ENCODE peak calls at places on chromosomes 16 and 17, in ten cellular contexts. B is germinal center; M is IMR-90; N is foreskin keratinocyte; Y is activated CD4-positive, alpha-beta T cell treated with anti-CD3 and anti-CD28 coated beads, Interleukin-2, amount 50 U/mL, for 1 hour; W is EL; K is fibroblast of the conjunctiva; G is NCI-H460; I is cardiac fibroblast; E is CD8-positive, alpha-beta memory T cell. S is an unnamed sample.

GRCh38 chr16:86325360-86325759 is 185.0 kb upstream of the FOXF1 start:
- DNase-seq in B (no peak), M (no peak), N (no peak), Y (no peak), W (no peak), K (no peak), G (no peak), I (no peak), E (no peak), S (no peak)

GRCh38 chr17:8153957-8154607 is 1.9 kb upstream of the PER1 start:
- DNase-seq in B (peak), M (peak), N (peak), Y (peak), W (peak), K (peak), G (peak), I (peak), E (peak), S (peak)

GRCh38 chr17:12406623-12407228 is 259.0 kb upstream of the MYOCD start:
- DNase-seq in B (no peak), M (peak), N (no peak), Y (no peak), W (no peak), K (no peak), G (no peak), I (no peak), E (no peak), S (no peak)

GRCh38 chr17:69246726-69247375 is 18.2 kb upstream of the ABCA10 start:
- DNase-seq in B (peak), M (peak), N (peak), Y (no peak), W (peak), K (peak), G (peak), I (peak), E (peak), S (no peak)

GRCh38 chr17:10512856-10513255 is 5.5 kb downstream of the MYH1 start:
- DNase-seq in B (no peak), M (no peak), N (no peak), Y (no peak), W (no peak), K (no peak), G (no peak), I (no peak), E (no peak), S (no peak)

GRCh38 chr17:39623356-39623950 is 3.3 kb upstream of the PPP1R1B start:
- DNase-seq in B (peak), M (peak), N (no peak), Y (peak), W (peak), K (peak), G (peak), I (peak), E (peak), S (peak)

GRCh38 chr16:2926660-2927646 is 15.2 kb downstream of the FLYWCH1 start:
- DNase-seq in B (peak), M (peak), N (peak), Y (peak), W (peak), K (peak), G (peak), I (peak), E (peak), S (peak)

GRCh38 chr16:47904691-47905090 is 251.1 kb downstream of the ABCC12 start:
- DNase-seq in B (no peak), M (no peak), N (no peak), Y (no peak), W (no peak), K (no peak), G (no peak), I (no peak), E (no peak), S (no peak)

GRCh38 chr17:38509008-38509771 is 80.9 kb downstream of the ARHGAP23 start:
- DNase-seq in B (peak), M (peak), N (peak), Y (peak), W (peak), K (peak), G (peak), I (peak), E (peak), S (peak)

S was measured in stimulated activated CD4-positive, alpha-beta T cell treated with anti-CD3 and anti-CD28 coated beads, Interleukin-12 subunit alpha, Interleukin-12 subunit beta, amount 100 ng/mL, for 4 hours.